ENCODE peak calls at places on chromosomes 13 and 19, in four cellular contexts. L is dorsolateral prefrontal cortex, F is mesothelial cell of epicardium, S is sciatic nerve. Q is an unnamed sample.
A peak's percentile ranks its signal among the peaks of the same experiment; 100 is the strongest.

GRCh38 chr19:45767410-45767880 is 1.6 kb downstream of the SIX5 start:
- DNase-seq in F (peak; percentile 60), L (no peak), S (peak; percentile 91), Q (peak; percentile 83)

GRCh38 chr19:8641908-8642547 is 11.6 kb downstream of the NFILZ start:
- DNase-seq in S (no peak), F (no peak), L (no peak), Q (no peak)

GRCh38 chr19:19338082-19338481 is 17.5 kb downstream of the MAU2 start:
- DNase-seq in F (no peak), L (no peak), S (no peak), Q (no peak)

GRCh38 chr19:6402834-6403608 is 10.1 kb upstream of the GTF2F1 start:
- DNase-seq in S (peak; percentile 78), F (no peak), L (peak; percentile 80), Q (no peak)

GRCh38 chr13:91598655-91599054 is 200.2 kb downstream of the GPC5 start:
- DNase-seq in L (no peak), S (no peak), F (no peak), Q (no peak)

GRCh38 chr19:40718774-40719391 is 2.0 kb downstream of the ITPKC start:
- DNase-seq in F (no peak), S (peak; percentile 74), L (no peak), Q (peak; percentile 89)

GRCh38 chr13:72820156-72820897 is 38.4 kb downstream of the PIBF1 start:
- DNase-seq in L (no peak), F (no peak), S (no peak), Q (no peak)

GRCh38 chr19:485583-486236 is 10.6 kb upstream of the MADCAM1 start:
- DNase-seq in L (peak; percentile 98), S (peak; percentile 66), F (no peak), Q (no peak)

GRCh38 chr13:103794526-103794925 is 728.3 kb upstream of the SLC10A2 start:
- DNase-seq in S (no peak), F (no peak), L (no peak), Q (no peak)

GRCh38 chr19:22261596-22261995 is 24.6 kb upstream of the ZNF729 start:
- DNase-seq in S (no peak), L (no peak), F (no peak), Q (no peak)

GRCh38 chr13:109575821-109576220 is 210.6 kb downstream of the IRS2 start:
- DNase-seq in S (no peak), L (no peak), F (no peak), Q (no peak)

GRCh38 chr13:34161829-34162544 is 344.0 kb downstream of the RFC3 start:
- DNase-seq in F (no peak), S (no peak), L (no peak), Q (no peak)

GRCh38 chr19:3276341-3276799 is 51.9 kb downstream of the CELF5 start:
- DNase-seq in F (no peak), S (no peak), L (no peak), Q (peak; percentile 68)

GRCh38 chr19:5038631-5039271 is 69.8 kb downstream of the KDM4B start:
- DNase-seq in S (no peak), L (no peak), F (no peak), Q (no peak)

GRCh38 chr13:106318941-106319411 is 216.5 kb downstream of the EFNB2 start:
- DNase-seq in S (no peak), L (no peak), F (no peak), Q (no peak)

GRCh38 chr19:50794074-50794777 is 4.0 kb downstream of the ACP4 start:
- DNase-seq in S (no peak), L (no peak), F (no peak), Q (no peak)

GRCh38 chr13:100124265-100124664 is 35.4 kb downstream of the PCCA start:
- DNase-seq in F (no peak), L (no peak), S (no peak), Q (no peak)

GRCh38 chr19:45385392-45386221 is 15.2 kb upstream of the ERCC2 start:
- DNase-seq in S (no peak), F (no peak), L (no peak), Q (no peak)

GRCh38 chr19:19460761-19461265 is 54.5 kb downstream of the TSSK6 start:
- DNase-seq in F (no peak), L (no peak), S (peak; percentile 74), Q (peak; percentile 87)

GRCh38 chr19:518292-519231 is 11.3 kb downstream of the TPGS1 start:
- DNase-seq in L (no peak), F (peak; percentile 79), S (no peak), Q (no peak)

GRCh38 chr13:52348081-52348480 is 57.9 kb downstream of the THSD1 start:
- DNase-seq in L (no peak), S (no peak), F (no peak), Q (no peak)

GRCh38 chr13:66154981-66155380 is 1075.2 kb downstream of the PCDH9 start:
- DNase-seq in F (no peak), S (no peak), L (no peak), Q (no peak)

GRCh38 chr13:68304287-68304893 is 1074.3 kb upstream of the PCDH9 start:
- DNase-seq in S (no peak), L (no peak), F (no peak), Q (no peak)

GRCh38 chr19:2215281-2215751 is 20.8 kb downstream of the PLEKHJ1 start:
- DNase-seq in S (no peak), F (no peak), L (no peak), Q (no peak)

GRCh38 chr19:14409157-14410053 is 9.7 kb downstream of the DDX39A start:
- DNase-seq in F (no peak), L (no peak), S (no peak), Q (no peak)

GRCh38 chr13:113425931-113426590 is 27.2 kb downstream of the ADPRHL1 start:
- DNase-seq in F (no peak), S (no peak), L (no peak), Q (no peak)

GRCh38 chr19:55265173-55265572 is 6.4 kb upstream of the PPP6R1 start:
- DNase-seq in L (no peak), F (no peak), S (no peak), Q (no peak)

GRCh38 chr19:53004242-53004641 is 9.5 kb upstream of the ERVV-1 start:
- DNase-seq in L (no peak), F (no peak), S (no peak), Q (no peak)

GRCh38 chr13:114167445-114167844 is 11.6 kb upstream of the CFAP97D2 start:
- DNase-seq in L (no peak), S (no peak), F (no peak), Q (no peak)

GRCh38 chr13:40170982-40171381 is 495.5 kb downstream of the FOXO1 start:
- DNase-seq in L (no peak), S (no peak), F (no peak), Q (no peak)

GRCh38 chr13:74886496-74886895 is 595.5 kb downstream of the TBC1D4 start:
- DNase-seq in F (no peak), S (no peak), L (no peak), Q (no peak)